ENCODE peak calls at places on chromosomes 4 and X, in seven cellular contexts. N is fibroblast of lung, K is cardiac muscle cell, F is thyroid gland, D is IMR-90, U is adrenal gland, V is OCI-LY7. S is an unnamed sample.
A peak's percentile ranks its signal among the peaks of the same experiment; 100 is the strongest.

GRCh38 chrX:47613082-47613481 is 6.6 kb downstream of the SYN1 start:
- DNase-seq in K (no peak), F (no peak), D (no peak), V (no peak), N (no peak), U (no peak), S (no peak)

GRCh38 chrX:69145281-69145680 is 20.0 kb downstream of the PJA1 start:
- DNase-seq in U (no peak), V (no peak), K (no peak), D (no peak), F (no peak), N (no peak), S (no peak)

GRCh38 chr4:26263165-26263564 is 57.6 kb upstream of the RBPJ start:
- DNase-seq in N (no peak), D (no peak), U (no peak), K (no peak), F (no peak), V (peak; percentile 11), S (no peak)

GRCh38 chr4:73821325-73821724 is 15.2 kb upstream of the CXCL6 start:
- DNase-seq in U (no peak), N (no peak), V (no peak), K (peak; percentile 67), D (no peak), F (no peak), S (no peak)

GRCh38 chr4:5203309-5203708 is 152.0 kb downstream of the STK32B start:
- DNase-seq in N (no peak), D (peak; percentile 16), V (no peak), K (no peak), F (no peak), U (no peak), S (no peak)

GRCh38 chrX:109818921-109819320 is 85.9 kb upstream of the ACSL4 start:
- DNase-seq in F (no peak), D (no peak), K (no peak), V (no peak), U (no peak), N (peak; percentile 11), S (no peak)

GRCh38 chr4:20249333-20249732 is 2.4 kb upstream of the SLIT2 start:
- DNase-seq in U (no peak), V (no peak), K (peak; percentile 76), D (peak; percentile 69), F (peak; percentile 6), N (peak; percentile 78), S (no peak)

GRCh38 chrX:125651426-125651825 is 331.8 kb downstream of the TEX13C start:
- DNase-seq in N (no peak), U (no peak), V (no peak), F (no peak), D (no peak), K (no peak), S (no peak)

GRCh38 chr4:78667764-78668163 is 108.4 kb upstream of the BMP2K start:
- DNase-seq in V (peak; percentile 50), K (no peak), F (no peak), N (no peak), U (no peak), D (no peak), S (no peak)

GRCh38 chr4:68175562-68176155 is 46.0 kb upstream of the TMPRSS11F start:
- DNase-seq in K (peak; percentile 72), N (peak; percentile 59), D (peak; percentile 51), V (peak; percentile 64), F (no peak), U (peak; percentile 45), S (no peak)

GRCh38 chrX:47514553-47515235 is 31.7 kb upstream of the ZNF41 start:
- DNase-seq in U (no peak), K (peak; percentile 57), V (no peak), F (no peak), D (peak; percentile 46), N (peak; percentile 64), S (no peak)

GRCh38 chr4:26490111-26490979 is at the start of gene CCKAR:
- DNase-seq in V (no peak), K (no peak), U (no peak), F (peak; percentile 12), D (no peak), N (no peak), S (no peak)

GRCh38 chr4:188021548-188022249 is 26.1 kb downstream of the ZFP42 start:
- DNase-seq in U (no peak), V (no peak), N (no peak), K (no peak), F (no peak), D (no peak), S (no peak)

GRCh38 chr4:136505020-136505419 is 1027.3 kb downstream of the PCDH18 start:
- DNase-seq in V (no peak), U (no peak), D (no peak), K (no peak), N (no peak), F (no peak), S (no peak)

GRCh38 chr4:685681-686218 is 3.2 kb downstream of the SLC49A3 start:
- DNase-seq in V (no peak), U (no peak), F (no peak), N (no peak), D (no peak), K (no peak), S (no peak)
- H3K4me1 ChIP-seq in V (no peaks in the 10 kb centered on the region), U (peaks cover 25% of the 10 kb centered on the region), F (peaks cover 27% of the 10 kb centered on the region), N (peaks cover 8% of the 10 kb centered on the region), D (peaks cover 14% of the 10 kb centered on the region), K (no peaks in the 10 kb centered on the region), S (no peaks in the 10 kb centered on the region)

DNA sequence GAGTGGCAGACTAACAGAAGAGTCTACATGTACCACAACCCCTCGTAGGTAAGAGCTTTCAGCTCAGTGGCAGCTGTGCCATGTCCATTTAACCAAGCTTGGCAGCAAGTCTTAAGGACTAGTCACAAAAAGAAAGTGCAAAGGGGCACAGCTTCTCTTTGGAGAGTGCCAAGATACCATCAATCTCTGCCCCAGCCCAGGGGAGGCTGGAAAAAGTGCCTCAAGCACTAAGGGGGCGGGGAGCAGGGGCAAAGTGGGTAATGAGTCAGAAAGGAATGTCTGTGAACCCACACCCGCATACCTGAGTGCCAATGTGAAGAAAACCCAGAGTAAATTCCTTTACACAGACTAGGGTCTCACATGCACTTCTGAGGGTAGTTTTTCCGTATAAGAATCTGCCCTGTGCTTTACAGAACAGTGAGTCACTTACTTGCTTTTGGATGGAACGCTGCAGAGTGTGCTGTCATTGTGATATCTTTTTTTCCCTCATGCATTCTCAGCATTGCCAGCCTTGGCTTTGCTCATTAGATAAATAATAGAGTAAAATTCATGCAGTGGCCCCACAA is 219.8 kb downstream of the ZNF674 start:
- DNase-seq in N (peak; percentile 42), V (no peak), F (peak; percentile 71), D (peak; percentile 52), U (peak; percentile 42), K (peak; percentile 57), S (no peak)
- H3K4me1 ChIP-seq in N (peaks cover 4% of the 10 kb centered on the region), V (no peaks in the 10 kb centered on the region), F (peaks cover 9% of the 10 kb centered on the region), D (peaks cover 2% of the 10 kb centered on the region), U (peaks cover 10% of the 10 kb centered on the region), K (peaks cover 13% of the 10 kb centered on the region), S (no peaks in the 10 kb centered on the region)

DNA sequence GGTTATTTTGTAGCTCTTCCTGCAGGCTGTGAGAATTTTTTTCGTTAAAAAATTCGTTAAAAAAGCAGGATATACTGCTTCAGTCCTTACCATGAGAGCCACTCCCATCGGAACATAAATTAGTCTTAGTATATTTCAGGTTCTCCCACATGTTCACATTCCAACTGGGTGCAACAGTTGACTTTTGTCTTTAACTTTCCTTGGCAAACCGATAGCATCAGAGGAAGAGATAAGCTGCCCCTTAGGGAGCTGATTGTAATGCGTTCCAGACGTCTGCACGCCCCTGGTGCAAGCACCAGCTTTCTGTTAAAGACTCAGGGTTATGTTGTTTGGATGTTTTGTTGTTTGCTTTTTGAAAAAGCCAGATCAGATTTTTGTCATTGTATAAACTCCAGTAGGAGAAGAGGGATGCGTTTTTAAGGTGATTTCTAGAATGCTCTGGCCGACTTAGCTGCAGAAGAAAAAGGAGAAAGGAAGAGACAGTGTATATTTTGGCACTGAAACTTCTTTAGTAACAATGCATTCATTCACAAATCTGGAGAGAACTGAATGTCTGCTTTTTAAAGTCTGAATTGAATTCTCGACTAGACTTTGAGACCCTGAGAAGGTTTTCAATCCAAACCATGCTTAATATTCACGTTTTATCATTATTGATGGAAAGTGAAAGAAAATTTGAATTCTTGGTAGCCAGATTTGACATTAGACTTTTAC is 160.9 kb downstream of the CBR4 start:
- DNase-seq in K (peak; percentile 66), U (no peak), D (peak; percentile 59), N (no peak), V (no peak), F (no peak), S (no peak)
- H3K4me1 ChIP-seq in K (peaks cover 35% of the 10 kb centered on the region), U (peaks cover 14% of the 10 kb centered on the region), D (peaks cover 21% of the 10 kb centered on the region), N (peaks cover 11% of the 10 kb centered on the region), V (no peaks in the 10 kb centered on the region), F (peaks cover 20% of the 10 kb centered on the region), S (no peaks in the 10 kb centered on the region)

GRCh38 chr4:143410015-143410414 is 73.3 kb downstream of the GAB1 start:
- DNase-seq in N (no peak), U (no peak), V (no peak), F (no peak), K (no peak), D (no peak), S (no peak)
- H3K4me1 ChIP-seq in N (peaks cover 14% of the 10 kb centered on the region), U (peaks cover 32% of the 10 kb centered on the region), V (peaks cover 98% of the 10 kb centered on the region), F (peaks cover 15% of the 10 kb centered on the region), K (peaks cover 9% of the 10 kb centered on the region), D (peaks cover 13% of the 10 kb centered on the region), S (no peaks in the 10 kb centered on the region)

GRCh38 chr4:70925899-70926635 is 23.9 kb downstream of the MOB1B start:
- DNase-seq in D (no peak), F (no peak), K (no peak), N (no peak), V (peak; percentile 82), U (no peak), S (no peak)
- H3K4me1 ChIP-seq in D (peaks cover 26% of the 10 kb centered on the region), F (peaks cover 5% of the 10 kb centered on the region), K (peaks cover 5% of the 10 kb centered on the region), N (no peaks in the 10 kb centered on the region), V (peaks cover 88% of the 10 kb centered on the region), U (peaks cover 7% of the 10 kb centered on the region), S (peaks cover 20% of the 10 kb centered on the region)

GRCh38 chr4:155593793-155594192 is 72.9 kb upstream of the GUCY1A1 start:
- DNase-seq in V (no peak), F (no peak), D (no peak), N (no peak), U (no peak), K (no peak), S (no peak)

GRCh38 chr4:155592568-155593343 is 73.9 kb upstream of the GUCY1A1 start:
- DNase-seq in V (no peak), U (no peak), D (peak; percentile 84), F (no peak), N (peak; percentile 98), K (peak; percentile 94), S (no peak)

GRCh38 chr4:155590751-155591150 is 75.9 kb upstream of the GUCY1A1 start:
- DNase-seq in F (no peak), U (no peak), V (no peak), N (peak; percentile 32), D (no peak), K (no peak), S (no peak)

GRCh38 chr4:155591201-155591600 is 75.4 kb upstream of the GUCY1A1 start:
- DNase-seq in N (peak; percentile 35), U (no peak), F (no peak), V (no peak), K (no peak), D (no peak), S (no peak)

GRCh38 chr4:155591784-155592567 is 74.7 kb upstream of the GUCY1A1 start:
- DNase-seq in N (no peak), F (no peak), K (no peak), D (no peak), V (no peak), U (no peak), S (no peak)
- H3K4me1 ChIP-seq in N (peaks cover 4% of the 10 kb centered on the region), F (no peaks in the 10 kb centered on the region), K (peaks cover 5% of the 10 kb centered on the region), D (peaks cover 4% of the 10 kb centered on the region), V (no peaks in the 10 kb centered on the region), U (no peaks in the 10 kb centered on the region), S (no peaks in the 10 kb centered on the region)

S was measured in CD8-positive, alpha-beta memory T cell.